ENCODE peak calls at places on chromosomes 5 and 9, in ten cellular contexts. One of them, this sample, is unnamed.

GRCh38 chr9:87842878-87843585 is 39.6 kb upstream of the SPATA31E1 start:
- DNase-seq in endodermal cell: no peak
- DNase-seq in hepatocyte: no peak
- DNase-seq in B cell: no peak
- DNase-seq in NCI-H1105: no peak
- DNase-seq in sigmoid colon: no peak
- DNase-seq in GM12865: no peak
- DNase-seq in activated CD8-positive, alpha-beta memory T cell treated with anti-CD3 and anti-CD28 coated beads for 48 hours: no peak
- DNase-seq in dermis blood vessel endothelial cell: no peak
- DNase-seq in DMS 273 treated with DMSO at 0.1 percent for 48 hours: no peak
- DNase-seq in this sample: no peak

GRCh38 chr5:137415231-137415681 is 83.9 kb downstream of the SPOCK1 start:
- DNase-seq in endodermal cell: no peak
- DNase-seq in hepatocyte: no peak
- DNase-seq in B cell: no peak
- DNase-seq in NCI-H1105: no peak
- DNase-seq in sigmoid colon: no peak
- DNase-seq in GM12865: no peak
- DNase-seq in activated CD8-positive, alpha-beta memory T cell treated with anti-CD3 and anti-CD28 coated beads for 48 hours: no peak
- DNase-seq in dermis blood vessel endothelial cell: peak; percentile 37
- DNase-seq in DMS 273 treated with DMSO at 0.1 percent for 48 hours: no peak
- DNase-seq in this sample: no peak

GRCh38 chr9:114011313-114011712 is 66.8 kb downstream of the AMBP start:
- DNase-seq in endodermal cell: peak; percentile 26
- DNase-seq in hepatocyte: no peak
- DNase-seq in B cell: no peak
- DNase-seq in NCI-H1105: no peak
- DNase-seq in sigmoid colon: no peak
- DNase-seq in GM12865: no peak
- DNase-seq in activated CD8-positive, alpha-beta memory T cell treated with anti-CD3 and anti-CD28 coated beads for 48 hours: no peak
- DNase-seq in dermis blood vessel endothelial cell: no peak
- DNase-seq in DMS 273 treated with DMSO at 0.1 percent for 48 hours: no peak
- DNase-seq in this sample: peak; percentile 60

GRCh38 chr9:75233011-75233410 is 144.7 kb downstream of the OSTF1 start:
- DNase-seq in endodermal cell: no peak
- DNase-seq in hepatocyte: no peak
- DNase-seq in B cell: no peak
- DNase-seq in NCI-H1105: no peak
- DNase-seq in sigmoid colon: no peak
- DNase-seq in GM12865: no peak
- DNase-seq in activated CD8-positive, alpha-beta memory T cell treated with anti-CD3 and anti-CD28 coated beads for 48 hours: no peak
- DNase-seq in dermis blood vessel endothelial cell: no peak
- DNase-seq in DMS 273 treated with DMSO at 0.1 percent for 48 hours: no peak
- DNase-seq in this sample: no peak

GRCh38 chr5:133229931-133230664 is 178.3 kb downstream of the HSPA4 start:
- DNase-seq in endodermal cell: peak; percentile 35
- DNase-seq in hepatocyte: no peak
- DNase-seq in B cell: no peak
- DNase-seq in NCI-H1105: no peak
- DNase-seq in sigmoid colon: peak; percentile 17
- DNase-seq in GM12865: peak; percentile 32
- DNase-seq in activated CD8-positive, alpha-beta memory T cell treated with anti-CD3 and anti-CD28 coated beads for 48 hours: no peak
- DNase-seq in dermis blood vessel endothelial cell: no peak
- DNase-seq in DMS 273 treated with DMSO at 0.1 percent for 48 hours: no peak
- DNase-seq in this sample: peak; percentile 82

GRCh38 chr5:74686962-74687751 is 2.1 kb downstream of the HEXB start:
- DNase-seq in endodermal cell: no peak
- DNase-seq in hepatocyte: no peak
- DNase-seq in B cell: no peak
- DNase-seq in NCI-H1105: no peak
- DNase-seq in sigmoid colon: no peak
- DNase-seq in GM12865: no peak
- DNase-seq in activated CD8-positive, alpha-beta memory T cell treated with anti-CD3 and anti-CD28 coated beads for 48 hours: no peak
- DNase-seq in dermis blood vessel endothelial cell: no peak
- DNase-seq in DMS 273 treated with DMSO at 0.1 percent for 48 hours: no peak
- DNase-seq in this sample: no peak

GRCh38 chr5:94830520-94830919 is 212.1 kb downstream of the SLF1 start:
- DNase-seq in endodermal cell: no peak
- DNase-seq in hepatocyte: no peak
- DNase-seq in B cell: no peak
- DNase-seq in NCI-H1105: no peak
- DNase-seq in sigmoid colon: no peak
- DNase-seq in GM12865: peak; percentile 14
- DNase-seq in activated CD8-positive, alpha-beta memory T cell treated with anti-CD3 and anti-CD28 coated beads for 48 hours: no peak
- DNase-seq in dermis blood vessel endothelial cell: peak; percentile 44
- DNase-seq in DMS 273 treated with DMSO at 0.1 percent for 48 hours: no peak
- DNase-seq in this sample: no peak

GRCh38 chr5:116063950-116064349 is 20.9 kb upstream of the COMMD10 start:
- DNase-seq in endodermal cell: no peak
- DNase-seq in hepatocyte: no peak
- DNase-seq in B cell: no peak
- DNase-seq in NCI-H1105: no peak
- DNase-seq in sigmoid colon: no peak
- DNase-seq in GM12865: no peak
- DNase-seq in activated CD8-positive, alpha-beta memory T cell treated with anti-CD3 and anti-CD28 coated beads for 48 hours: no peak
- DNase-seq in dermis blood vessel endothelial cell: no peak
- DNase-seq in DMS 273 treated with DMSO at 0.1 percent for 48 hours: no peak
- DNase-seq in this sample: no peak

GRCh38 chr5:71865202-71865601 is 146.1 kb downstream of the CARTPT start:
- DNase-seq in endodermal cell: no peak
- DNase-seq in hepatocyte: peak; percentile 49
- DNase-seq in B cell: no peak
- DNase-seq in NCI-H1105: no peak
- DNase-seq in sigmoid colon: no peak
- DNase-seq in GM12865: no peak
- DNase-seq in activated CD8-positive, alpha-beta memory T cell treated with anti-CD3 and anti-CD28 coated beads for 48 hours: no peak
- DNase-seq in dermis blood vessel endothelial cell: peak; percentile 45
- DNase-seq in DMS 273 treated with DMSO at 0.1 percent for 48 hours: no peak
- DNase-seq in this sample: no peak

GRCh38 chr9:104961238-104961637 is 33.3 kb upstream of the ABCA1 start:
- DNase-seq in endodermal cell: peak; percentile 81
- DNase-seq in hepatocyte: peak; percentile 85
- DNase-seq in B cell: no peak
- DNase-seq in NCI-H1105: peak; percentile 15
- DNase-seq in sigmoid colon: no peak
- DNase-seq in GM12865: peak; percentile 63
- DNase-seq in activated CD8-positive, alpha-beta memory T cell treated with anti-CD3 and anti-CD28 coated beads for 48 hours: no peak
- DNase-seq in dermis blood vessel endothelial cell: peak; percentile 30
- DNase-seq in DMS 273 treated with DMSO at 0.1 percent for 48 hours: peak; percentile 72
- DNase-seq in this sample: no peak

GRCh38 chr9:129262261-129262660 is 84.2 kb upstream of the IER5L start:
- DNase-seq in endodermal cell: peak; percentile 78
- DNase-seq in hepatocyte: no peak
- DNase-seq in B cell: no peak
- DNase-seq in NCI-H1105: no peak
- DNase-seq in sigmoid colon: no peak
- DNase-seq in GM12865: no peak
- DNase-seq in activated CD8-positive, alpha-beta memory T cell treated with anti-CD3 and anti-CD28 coated beads for 48 hours: no peak
- DNase-seq in dermis blood vessel endothelial cell: peak; percentile 49
- DNase-seq in DMS 273 treated with DMSO at 0.1 percent for 48 hours: no peak
- DNase-seq in this sample: no peak

GRCh38 chr5:73419414-73420390 is 28.9 kb downstream of the FOXD1 start:
- DNase-seq in endodermal cell: peak; percentile 84
- DNase-seq in hepatocyte: peak; percentile 55
- DNase-seq in B cell: no peak
- DNase-seq in NCI-H1105: no peak
- DNase-seq in sigmoid colon: no peak
- DNase-seq in GM12865: no peak
- DNase-seq in activated CD8-positive, alpha-beta memory T cell treated with anti-CD3 and anti-CD28 coated beads for 48 hours: no peak
- DNase-seq in dermis blood vessel endothelial cell: peak; percentile 21
- DNase-seq in DMS 273 treated with DMSO at 0.1 percent for 48 hours: no peak
- DNase-seq in this sample: no peak

GRCh38 chr9:6658628-6659353 is 13.3 kb upstream of the GLDC start:
- DNase-seq in endodermal cell: no peak
- DNase-seq in hepatocyte: no peak
- DNase-seq in B cell: no peak
- DNase-seq in NCI-H1105: no peak
- DNase-seq in sigmoid colon: no peak
- DNase-seq in GM12865: no peak
- DNase-seq in activated CD8-positive, alpha-beta memory T cell treated with anti-CD3 and anti-CD28 coated beads for 48 hours: no peak
- DNase-seq in dermis blood vessel endothelial cell: no peak
- DNase-seq in DMS 273 treated with DMSO at 0.1 percent for 48 hours: no peak
- DNase-seq in this sample: no peak

GRCh38 chr5:1175015-1175414 is 26.4 kb upstream of the SLC6A19 start:
- DNase-seq in endodermal cell: no peak
- DNase-seq in hepatocyte: no peak
- DNase-seq in B cell: no peak
- DNase-seq in NCI-H1105: no peak
- DNase-seq in sigmoid colon: no peak
- DNase-seq in GM12865: no peak
- DNase-seq in activated CD8-positive, alpha-beta memory T cell treated with anti-CD3 and anti-CD28 coated beads for 48 hours: no peak
- DNase-seq in dermis blood vessel endothelial cell: no peak
- DNase-seq in DMS 273 treated with DMSO at 0.1 percent for 48 hours: no peak
- DNase-seq in this sample: peak; percentile 65

GRCh38 chr9:99134893-99135341 is 30.0 kb downstream of the TGFBR1 start:
- DNase-seq in endodermal cell: no peak
- DNase-seq in hepatocyte: no peak
- DNase-seq in B cell: no peak
- DNase-seq in NCI-H1105: no peak
- DNase-seq in sigmoid colon: no peak
- DNase-seq in GM12865: peak; percentile 10
- DNase-seq in activated CD8-positive, alpha-beta memory T cell treated with anti-CD3 and anti-CD28 coated beads for 48 hours: no peak
- DNase-seq in dermis blood vessel endothelial cell: no peak
- DNase-seq in DMS 273 treated with DMSO at 0.1 percent for 48 hours: no peak
- DNase-seq in this sample: no peak

GRCh38 chr9:89475891-89476440 is 21.9 kb downstream of the SEMA4D start:
- DNase-seq in endodermal cell: no peak
- DNase-seq in hepatocyte: no peak
- DNase-seq in B cell: no peak
- DNase-seq in NCI-H1105: no peak
- DNase-seq in sigmoid colon: peak; percentile 22
- DNase-seq in GM12865: no peak
- DNase-seq in activated CD8-positive, alpha-beta memory T cell treated with anti-CD3 and anti-CD28 coated beads for 48 hours: no peak
- DNase-seq in dermis blood vessel endothelial cell: no peak
- DNase-seq in DMS 273 treated with DMSO at 0.1 percent for 48 hours: no peak
- DNase-seq in this sample: no peak

GRCh38 chr5:150513375-150514309 is 5.7 kb downstream of the NDST1 start:
- DNase-seq in endodermal cell: no peak
- DNase-seq in hepatocyte: no peak
- DNase-seq in B cell: no peak
- DNase-seq in NCI-H1105: peak; percentile 19
- DNase-seq in sigmoid colon: no peak
- DNase-seq in GM12865: peak; percentile 42
- DNase-seq in activated CD8-positive, alpha-beta memory T cell treated with anti-CD3 and anti-CD28 coated beads for 48 hours: no peak
- DNase-seq in dermis blood vessel endothelial cell: peak; percentile 39
- DNase-seq in DMS 273 treated with DMSO at 0.1 percent for 48 hours: no peak
- DNase-seq in this sample: no peak

GRCh38 chr9:131809941-131810344 is 70.1 kb upstream of the RAPGEF1 start:
- DNase-seq in endodermal cell: no peak
- DNase-seq in hepatocyte: no peak
- DNase-seq in B cell: no peak
- DNase-seq in NCI-H1105: no peak
- DNase-seq in sigmoid colon: no peak
- DNase-seq in GM12865: no peak
- DNase-seq in activated CD8-positive, alpha-beta memory T cell treated with anti-CD3 and anti-CD28 coated beads for 48 hours: no peak
- DNase-seq in dermis blood vessel endothelial cell: no peak
- DNase-seq in DMS 273 treated with DMSO at 0.1 percent for 48 hours: peak; percentile 95
- DNase-seq in this sample: no peak